ENCODE peak calls at places on chromosomes 4 and X, in ten cellular contexts. Z, N, P, T, G, K, H, O, X and S are unnamed samples.

GRCh38 chr4:3819210-3819919 is 53.2 kb downstream of the ADRA2C start:
- DNase-seq in Z (no peak), N (no peak), P (no peak), T (peak; percentile 17), G (peak; percentile 36), K (no peak), H (no peak), O (no peak), X (no peak), S (no peak)

GRCh38 chr4:65416875-65417274 is 253.4 kb downstream of the EPHA5 start:
- DNase-seq in Z (no peak), N (no peak), P (peak; percentile 82), T (peak; percentile 81), G (peak; percentile 7), K (no peak), H (no peak), O (peak; percentile 13), X (no peak), S (peak; percentile 73)

GRCh38 chr4:121778991-121779628 is 14.1 kb upstream of the SMIM43 start:
- DNase-seq in Z (no peak), N (no peak), P (no peak), T (no peak), G (no peak), K (no peak), H (no peak), O (no peak), X (no peak), S (no peak)

GRCh38 chrX:2423293-2423692 is 77.5 kb downstream of the DHRSX start:
- DNase-seq in Z (peak; percentile 83), N (no peak), P (peak; percentile 36), T (no peak), G (no peak), K (peak; percentile 57), H (no peak), O (peak; percentile 43), X (no peak), S (no peak)

GRCh38 chr4:121278811-121279368 is 101.9 kb downstream of the QRFPR start:
- DNase-seq in Z (no peak), N (no peak), P (no peak), T (no peak), G (no peak), K (no peak), H (no peak), O (peak; percentile 83), X (no peak), S (no peak)

GRCh38 chr4:98626350-98626749 is 32.1 kb downstream of the TSPAN5 start:
- DNase-seq in Z (peak; percentile 90), N (no peak), P (peak; percentile 89), T (no peak), G (peak; percentile 37), K (peak; percentile 96), H (no peak), O (peak; percentile 93), X (no peak), S (no peak)

GRCh38 chr4:143253156-143253555 is 68.4 kb downstream of the USP38 start:
- DNase-seq in Z (no peak), N (no peak), P (peak; percentile 61), T (no peak), G (no peak), K (peak; percentile 83), H (no peak), O (no peak), X (no peak), S (no peak)

GRCh38 chr4:158236304-158237030 is 26.2 kb downstream of the TMEM144 start:
- DNase-seq in Z (no peak), N (no peak), P (no peak), T (no peak), G (no peak), K (no peak), H (no peak), O (no peak), X (no peak), S (no peak)

GRCh38 chr4:173411106-173411703 is 12.3 kb upstream of the SCRG1 start:
- DNase-seq in Z (peak; percentile 56), N (no peak), P (peak; percentile 28), T (no peak), G (no peak), K (peak; percentile 41), H (no peak), O (peak; percentile 46), X (no peak), S (no peak)

GRCh38 chrX:84469226-84469625 is 33.0 kb downstream of the HDX start:
- DNase-seq in Z (peak; percentile 7), N (no peak), P (peak; percentile 37), T (no peak), G (no peak), K (peak; percentile 35), H (no peak), O (peak; percentile 81), X (peak; percentile 14), S (peak; percentile 10)

GRCh38 chr4:932713-933070 is 432 bp downstream of the TMEM175 start:
- DNase-seq in Z (no peak), N (no peak), P (no peak), T (no peak), G (no peak), K (no peak), H (no peak), O (no peak), X (no peak), S (no peak)
- TF ChIP-seq CTCF in Z (no peak), N (no peak), P (peak; percentile 25), T (no peak), G (no peak), K (peak; percentile 12), H (no peak), O (peak; percentile 42), X (peak; percentile 29), S (peak; percentile 21)

GRCh38 chr4:56641494-56642051 is 39.5 kb downstream of the HOPX start:
- DNase-seq in Z (peak; percentile 88), N (no peak), P (peak; percentile 98), T (no peak), G (peak; percentile 55), K (peak; percentile 97), H (no peak), O (peak; percentile 93), X (no peak), S (no peak)
- H3K4me3 ChIP-seq in Z (no peak overlapping the region), N (no peak overlapping the region), P (peak overlapping the region; percentile 43), T (no peak overlapping the region), G (no peak overlapping the region), K (no peak overlapping the region), H (no peak overlapping the region), O (peak overlapping the region; percentile 11), X (no peak overlapping the region), S (no peak overlapping the region)

DNA sequence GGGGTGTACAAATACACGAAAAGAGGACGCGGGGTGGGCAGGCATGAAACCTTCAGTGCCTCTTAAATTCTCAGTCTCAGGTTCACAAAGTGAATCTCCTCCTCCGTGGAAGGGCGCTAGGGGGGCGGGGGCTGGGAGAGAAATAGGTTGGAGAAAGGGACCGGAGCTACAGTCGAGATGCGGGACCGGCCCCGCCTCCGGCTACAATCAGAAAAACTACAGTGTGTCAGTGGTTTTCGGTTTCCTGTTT is 3.4 kb downstream of the MAML3 start:
- DNase-seq in Z (no peak), N (peak; percentile 57), P (no peak), T (no peak), G (no peak), K (no peak), H (no peak), O (no peak), X (no peak), S (peak; percentile 90)
- TF ChIP-seq CTCF in Z (no peak), N (no peak), P (no peak), T (no peak), G (no peak), K (no peak), H (no peak), O (no peak), X (no peak), S (no peak)

DNA sequence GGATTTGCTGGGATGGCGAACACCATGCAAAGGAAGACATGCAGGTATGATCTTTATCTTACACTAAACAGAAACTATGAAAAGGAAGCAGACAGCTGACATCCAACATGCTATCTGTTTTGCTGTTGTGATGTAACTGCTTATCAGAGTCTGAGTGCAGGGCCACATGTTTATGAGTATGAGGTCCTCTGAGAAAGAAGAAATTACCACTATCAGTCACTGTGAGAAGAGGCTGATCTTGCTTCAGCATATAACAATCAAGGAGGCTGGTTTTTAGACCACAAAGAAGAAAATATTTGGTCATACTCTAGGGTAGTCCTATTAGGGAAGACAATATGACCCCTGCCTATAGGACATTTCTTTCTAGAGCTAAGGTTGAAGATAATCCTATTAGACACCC is 18.5 kb downstream of the CLGN start:
- DNase-seq in Z (no peak), N (no peak), P (no peak), T (no peak), G (no peak), K (no peak), H (no peak), O (no peak), X (no peak), S (no peak)
- H3K4me3 ChIP-seq in Z (no peak overlapping the region), N (no peak overlapping the region), P (no peak overlapping the region), T (no peak overlapping the region), G (no peak overlapping the region), K (no peak overlapping the region), H (no peak overlapping the region), O (no peak overlapping the region), X (no peak overlapping the region), S (peak overlapping the region; percentile 9)

GRCh38 chr4:183458005-183458404 is 13.6 kb downstream of the CDKN2AIP start:
- DNase-seq in Z (no peak), N (no peak), P (no peak), T (no peak), G (no peak), K (no peak), H (no peak), O (no peak), X (no peak), S (no peak)
- TF ChIP-seq CTCF in Z (no peak), N (no peak), P (no peak), T (no peak), G (no peak), K (no peak), H (no peak), O (no peak), X (no peak), S (no peak)

DNA sequence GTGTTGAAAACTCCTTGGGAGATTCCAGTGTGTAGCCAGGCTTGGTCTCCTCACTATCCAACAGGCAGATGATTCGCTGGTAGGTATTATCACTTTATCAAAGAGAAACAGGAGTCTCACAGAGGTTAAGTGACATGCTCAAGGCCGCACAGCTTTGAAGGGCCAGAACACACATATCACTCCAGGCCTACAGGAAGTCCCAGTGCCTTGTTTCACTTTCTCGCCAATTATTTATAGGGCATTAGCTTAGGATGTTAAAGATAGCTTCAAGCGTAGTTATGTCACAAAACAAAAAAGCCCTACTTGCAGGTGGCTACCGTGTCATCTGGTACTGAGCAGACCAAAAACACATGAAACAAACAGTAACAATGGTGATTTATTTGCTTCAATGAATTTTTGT is 13.2 kb downstream of the ATP8A1 start:
- DNase-seq in Z (no peak), N (no peak), P (no peak), T (no peak), G (no peak), K (no peak), H (no peak), O (no peak), X (no peak), S (no peak)
- H3K4me3 ChIP-seq in Z (no peak overlapping the region), N (no peak overlapping the region), P (no peak overlapping the region), T (no peak overlapping the region), G (no peak overlapping the region), K (no peak overlapping the region), H (no peak overlapping the region), O (no peak overlapping the region), X (no peak overlapping the region), S (no peak overlapping the region)

DNA sequence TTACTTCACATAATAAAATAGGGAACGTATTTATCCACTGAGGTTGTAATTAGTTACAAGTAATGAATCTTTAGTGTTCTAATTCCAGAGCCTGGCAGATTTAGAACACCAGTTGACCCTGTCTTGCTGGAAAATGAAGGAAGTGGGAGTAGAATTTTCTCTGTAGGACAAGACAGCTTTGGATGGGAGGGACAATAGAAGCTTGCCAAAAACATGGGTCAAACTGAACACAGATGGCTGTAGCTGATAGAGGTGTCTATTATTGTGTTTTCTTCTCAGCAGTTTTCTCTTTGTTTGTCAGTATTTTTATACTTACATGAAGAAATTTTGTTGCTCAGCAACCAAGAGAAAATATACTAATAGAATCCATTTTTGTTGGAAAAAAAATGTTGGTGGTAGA is 20.2 kb downstream of the FAT4 start:
- DNase-seq in Z (no peak), N (no peak), P (no peak), T (no peak), G (no peak), K (no peak), H (no peak), O (no peak), X (no peak), S (no peak)
- TF ChIP-seq CTCF in Z (no peak), N (no peak), P (no peak), T (no peak), G (no peak), K (no peak), H (no peak), O (no peak), X (no peak), S (no peak)